ENCODE peak calls at places on chromosomes 13 and 19, in seven cellular contexts. F is amniotic stem cell; Q is stimulated activated CD8-positive, alpha-beta memory T cell treated with anti-CD3 and anti-CD28 coated beads, Interleukin-4, amount 100 ng/mL, for 4 hours; X is fibroblast of lung; H is MCF 10A; V is ACHN; P is head of caudate nucleus. W is an unnamed sample.

GRCh38 chr13:89380101-89380500 is 1708.9 kb downstream of the SLITRK5 start:
- DNase-seq in F (no peak), Q (no peak), X (no peak), H (peak; percentile 33), V (no peak), P (no peak), W (no peak)

GRCh38 chr13:46617885-46618284 is 64.9 kb downstream of the LRCH1 start:
- DNase-seq in F (no peak), Q (no peak), X (no peak), H (no peak), V (no peak), P (no peak), W (no peak)

GRCh38 chr13:39483326-39483725 is 119.7 kb downstream of the LHFPL6 start:
- DNase-seq in F (peak; percentile 21), Q (no peak), X (no peak), H (no peak), V (no peak), P (no peak), W (no peak)

GRCh38 chr13:49495783-49496762 is at the start of gene PHF11:
- DNase-seq in F (peak; percentile 59), Q (peak; percentile 69), X (peak; percentile 76), H (peak; percentile 76), V (peak; percentile 71), P (peak; percentile 76), W (peak; percentile 92)

GRCh38 chr13:31807090-31807541 is 67.8 kb downstream of the RXFP2 start:
- DNase-seq in F (no peak), Q (peak; percentile 2), X (peak; percentile 43), H (peak; percentile 39), V (no peak), P (no peak), W (no peak)

GRCh38 chr13:20363604-20364003 is 131.5 kb upstream of the GJB6 start:
- DNase-seq in F (no peak), Q (no peak), X (peak; percentile 49), H (no peak), V (no peak), P (no peak), W (no peak)

GRCh38 chr19:51733742-51734522 is 10.1 kb upstream of the HAS1 start:
- DNase-seq in F (no peak), Q (no peak), X (peak; percentile 24), H (no peak), V (no peak), P (no peak), W (no peak)

GRCh38 chr13:35716186-35716585 is 239.7 kb upstream of the MAB21L1 start:
- DNase-seq in F (no peak), Q (no peak), X (peak; percentile 68), H (peak; percentile 19), V (no peak), P (no peak), W (no peak)

GRCh38 chr19:38514812-38515633 is 81.5 kb downstream of the RYR1 start:
- DNase-seq in F (no peak), Q (peak; percentile 52), X (peak; percentile 33), H (peak; percentile 65), V (peak; percentile 44), P (peak; percentile 82), W (peak; percentile 85)

GRCh38 chr13:32530841-32531253 is 7.7 kb downstream of the N4BP2L2 start:
- DNase-seq in F (peak; percentile 27), Q (no peak), X (peak; percentile 71), H (peak; percentile 33), V (peak; percentile 30), P (no peak), W (no peak)

GRCh38 chr13:39836038-39836437 is 180.6 kb downstream of the COG6 start:
- DNase-seq in F (no peak), Q (no peak), X (no peak), H (peak; percentile 81), V (no peak), P (no peak), W (no peak)

GRCh38 chr13:62512194-62513141 is 1096.8 kb upstream of the PCDH20 start:
- DNase-seq in F (no peak), Q (no peak), X (peak; percentile 1), H (peak; percentile 44), V (peak; percentile 45), P (peak; percentile 46), W (no peak)

GRCh38 chr13:34933349-34933748 is 8.7 kb upstream of the NBEA start:
- DNase-seq in F (no peak), Q (no peak), X (no peak), H (no peak), V (no peak), P (no peak), W (no peak)

GRCh38 chr19:39631178-39631577 is 24.5 kb upstream of the LGALS16 start:
- DNase-seq in F (no peak), Q (no peak), X (no peak), H (peak; percentile 23), V (no peak), P (no peak), W (no peak)

GRCh38 chr19:36837525-36837901 is 674 bp downstream of the ZNF790 start:
- DNase-seq in F (no peak), Q (no peak), X (no peak), H (no peak), V (no peak), P (no peak), W (no peak)

GRCh38 chr13:110912651-110913051 is 2.2 kb downstream of the ANKRD10 start:
- DNase-seq in F (no peak), Q (no peak), X (peak; percentile 86), H (peak; percentile 48), V (peak; percentile 28), P (no peak), W (no peak)

GRCh38 chr19:19109601-19110000 is 28.7 kb downstream of the TMEM161A start:
- DNase-seq in F (no peak), Q (no peak), X (peak; percentile 38), H (no peak), V (no peak), P (no peak), W (no peak)

GRCh38 chr13:20582026-20582425 is 15.1 kb downstream of the IFT88 start:
- DNase-seq in F (no peak), Q (no peak), X (no peak), H (no peak), V (no peak), P (no peak), W (no peak)

GRCh38 chr13:40017662-40018262 is 362.3 kb downstream of the COG6 start:
- DNase-seq in F (no peak), Q (no peak), X (no peak), H (no peak), V (no peak), P (no peak), W (no peak)

GRCh38 chr13:58721273-58721672 is 1089.7 kb downstream of the PCDH17 start:
- DNase-seq in F (no peak), Q (no peak), X (no peak), H (no peak), V (no peak), P (no peak), W (no peak)

GRCh38 chr19:30492581-30492980 is 120.4 kb downstream of the ZNF536 start:
- DNase-seq in F (no peak), Q (no peak), X (no peak), H (no peak), V (no peak), P (no peak), W (no peak)

GRCh38 chr13:33310245-33311038 is 24.9 kb upstream of the STARD13 start:
- DNase-seq in F (no peak), Q (no peak), X (no peak), H (no peak), V (no peak), P (no peak), W (no peak)

GRCh38 chr13:97310809-97311436 is 88.8 kb downstream of the MBNL2 start:
- DNase-seq in F (no peak), Q (no peak), X (no peak), H (no peak), V (no peak), P (no peak), W (no peak)

GRCh38 chr19:30854661-30855060 is 482.5 kb downstream of the ZNF536 start:
- DNase-seq in F (no peak), Q (no peak), X (no peak), H (no peak), V (no peak), P (no peak), W (no peak)

GRCh38 chr19:48510421-48511268 is 990 bp downstream of the LMTK3 start:
- DNase-seq in F (no peak), Q (peak; percentile 45), X (peak; percentile 33), H (peak; percentile 58), V (peak; percentile 42), P (peak; percentile 91), W (peak; percentile 86)

GRCh38 chr19:17950310-17951150 is 16.4 kb upstream of the KCNN1 start:
- DNase-seq in F (no peak), Q (no peak), X (no peak), H (no peak), V (no peak), P (no peak), W (no peak)

GRCh38 chr13:32316030-32316344 is 679 bp downstream of the BRCA2 start:
- DNase-seq in F (peak; percentile 77), Q (no peak), X (no peak), H (no peak), V (no peak), P (no peak), W (no peak)

GRCh38 chr13:34017231-34017630 is 199.3 kb downstream of the RFC3 start:
- DNase-seq in F (no peak), Q (no peak), X (no peak), H (peak; percentile 39), V (no peak), P (no peak), W (no peak)

GRCh38 chr13:39016789-39017188 is 21.1 kb downstream of the PROSER1 start:
- DNase-seq in F (no peak), Q (no peak), X (no peak), H (peak; percentile 52), V (peak; percentile 44), P (no peak), W (no peak)

GRCh38 chr19:18431351-18432197 is 6.4 kb downstream of the ISYNA1 start:
- DNase-seq in F (no peak), Q (no peak), X (no peak), H (no peak), V (no peak), P (no peak), W (peak; percentile 76)

GRCh38 chr19:17830567-17831418 is 9.5 kb upstream of the INSL3 start:
- DNase-seq in F (no peak), Q (no peak), X (peak; percentile 59), H (no peak), V (peak; percentile 74), P (peak; percentile 86), W (peak; percentile 87)

GRCh38 chr13:29946093-29946492 is 95.7 kb upstream of the UBL3 start:
- DNase-seq in F (no peak), Q (no peak), X (no peak), H (no peak), V (no peak), P (no peak), W (no peak)

GRCh38 chr13:37747071-37747612 is 122.4 kb downstream of the TRPC4 start:
- DNase-seq in F (peak; percentile 79), Q (no peak), X (peak; percentile 87), H (peak; percentile 87), V (no peak), P (no peak), W (no peak)

GRCh38 chr19:47228937-47229673 is 1.9 kb downstream of the BBC3 start:
- DNase-seq in F (no peak), Q (no peak), X (peak; percentile 46), H (peak; percentile 31), V (no peak), P (no peak), W (no peak)

GRCh38 chr13:94346261-94347019 is 133.0 kb downstream of the DCT start:
- DNase-seq in F (no peak), Q (no peak), X (no peak), H (no peak), V (no peak), P (no peak), W (no peak)

GRCh38 chr19:1156305-1156801 is 17.7 kb downstream of the SBNO2 start:
- DNase-seq in F (no peak), Q (no peak), X (peak; percentile 58), H (no peak), V (no peak), P (no peak), W (peak; percentile 71)

GRCh38 chr13:85772379-85772778 is 26.8 kb downstream of the SLITRK6 start:
- DNase-seq in F (no peak), Q (no peak), X (peak; percentile 50), H (peak; percentile 75), V (no peak), P (no peak), W (no peak)

GRCh38 chr13:20721454-20722357 is 18.2 kb downstream of the IL17D start:
- DNase-seq in F (peak; percentile 17), Q (no peak), X (peak; percentile 66), H (peak; percentile 45), V (peak; percentile 59), P (peak; percentile 60), W (peak; percentile 72)